ENCODE peak calls at places on chromosomes 13 and 19, in four cellular contexts. One of them, this sample, is unnamed.

GRCh38 chr13:26038931-26039475 is 12.8 kb downstream of the SHISA2 start:
- DNase-seq in Panc1: no peak
- DNase-seq in body of pancreas: no peak
- DNase-seq in retinal pigment epithelial cell: no peak
- DNase-seq in this sample: no peak

GRCh38 chr19:27752530-27753184 is 1460.3 kb downstream of the UQCRFS1 start:
- DNase-seq in body of pancreas: no peak
- DNase-seq in retinal pigment epithelial cell: no peak
- DNase-seq in Panc1: no peak
- DNase-seq in this sample: no peak

GRCh38 chr19:42284066-42284501 is 15.0 kb downstream of the CIC start:
- DNase-seq in body of pancreas: peak
- DNase-seq in retinal pigment epithelial cell: no peak
- DNase-seq in Panc1: no peak
- DNase-seq in this sample: no peak

GRCh38 chr19:19170053-19170945 is at the start of gene MEF2B:
- DNase-seq in body of pancreas: peak
- DNase-seq in Panc1: no peak
- DNase-seq in retinal pigment epithelial cell: peak
- DNase-seq in this sample: no peak

GRCh38 chr19:39098365-39099269 is 14.4 kb downstream of the ACP7 start:
- DNase-seq in body of pancreas: no peak
- DNase-seq in Panc1: no peak
- DNase-seq in retinal pigment epithelial cell: no peak
- DNase-seq in this sample: no peak

GRCh38 chr19:13097331-13098258 is 5.1 kb downstream of the LYL1 start:
- DNase-seq in body of pancreas: no peak
- DNase-seq in Panc1: no peak
- DNase-seq in retinal pigment epithelial cell: no peak
- DNase-seq in this sample: no peak

GRCh38 chr19:18507021-18507726 is 14.7 kb downstream of the ELL start:
- DNase-seq in retinal pigment epithelial cell: no peak
- DNase-seq in body of pancreas: peak
- DNase-seq in Panc1: no peak
- DNase-seq in this sample: no peak

GRCh38 chr13:41196620-41197019 is 2.3 kb upstream of the KBTBD7 start:
- DNase-seq in Panc1: no peak
- DNase-seq in retinal pigment epithelial cell: no peak
- DNase-seq in body of pancreas: no peak
- DNase-seq in this sample: no peak

GRCh38 chr13:98307392-98307743 is 130.3 kb upstream of the RNF113B start:
- DNase-seq in body of pancreas: no peak
- DNase-seq in retinal pigment epithelial cell: no peak
- DNase-seq in Panc1: no peak
- DNase-seq in this sample: no peak

GRCh38 chr19:20077791-20078463 is at the start of gene ZNF90:
- DNase-seq in Panc1: peak
- DNase-seq in body of pancreas: peak
- DNase-seq in retinal pigment epithelial cell: peak
- DNase-seq in this sample: peak

GRCh38 chr13:46607768-46608553 is 55.0 kb downstream of the LRCH1 start:
- DNase-seq in Panc1: no peak
- DNase-seq in retinal pigment epithelial cell: no peak
- DNase-seq in body of pancreas: no peak
- DNase-seq in this sample: no peak

GRCh38 chr13:79966502-79966901 is 374.4 kb downstream of the SPRY2 start:
- DNase-seq in retinal pigment epithelial cell: no peak
- DNase-seq in body of pancreas: no peak
- DNase-seq in Panc1: no peak
- DNase-seq in this sample: no peak

GRCh38 chr13:34462843-34463242 is 479.2 kb upstream of the NBEA start:
- DNase-seq in retinal pigment epithelial cell: peak
- DNase-seq in body of pancreas: no peak
- DNase-seq in Panc1: no peak
- DNase-seq in this sample: no peak

GRCh38 chr13:96632536-96633320 is 361.5 kb downstream of the OXGR1 start:
- DNase-seq in retinal pigment epithelial cell: no peak
- DNase-seq in Panc1: no peak
- DNase-seq in body of pancreas: no peak
- DNase-seq in this sample: no peak

GRCh38 chr19:3699071-3699740 is 1.1 kb downstream of the PIP5K1C start:
- DNase-seq in Panc1: no peak
- DNase-seq in body of pancreas: peak
- DNase-seq in retinal pigment epithelial cell: no peak
- DNase-seq in this sample: no peak

GRCh38 chr19:18932216-18932841 is 8.7 kb downstream of the HOMER3 start:
- DNase-seq in Panc1: peak
- DNase-seq in retinal pigment epithelial cell: no peak
- DNase-seq in body of pancreas: peak
- DNase-seq in this sample: no peak

GRCh38 chr19:898663-899062 is 5.4 kb downstream of the RNU6-9 start:
- DNase-seq in body of pancreas: peak
- DNase-seq in retinal pigment epithelial cell: no peak
- DNase-seq in Panc1: no peak
- DNase-seq in this sample: no peak

GRCh38 chr13:114161644-114162532 is 17.2 kb upstream of the CFAP97D2 start:
- DNase-seq in Panc1: no peak
- DNase-seq in body of pancreas: peak
- DNase-seq in retinal pigment epithelial cell: no peak
- DNase-seq in this sample: no peak

GRCh38 chr19:31406106-31406505 is 56.9 kb upstream of the TSHZ3 start:
- DNase-seq in Panc1: no peak
- DNase-seq in body of pancreas: no peak
- DNase-seq in retinal pigment epithelial cell: no peak
- DNase-seq in this sample: no peak

GRCh38 chr19:58325623-58326022 is 1.2 kb upstream of the ZSCAN22 start:
- DNase-seq in Panc1: no peak
- DNase-seq in retinal pigment epithelial cell: no peak
- DNase-seq in body of pancreas: no peak
- DNase-seq in this sample: no peak
- H3K4me3 ChIP-seq in Panc1: peak
- H3K4me3 ChIP-seq in retinal pigment epithelial cell: peak
- H3K4me3 ChIP-seq in body of pancreas: no peak
- H3K4me3 ChIP-seq in this sample: peak

GRCh38 chr13:49494645-49495044 is 1.1 kb upstream of the PHF11 start:
- DNase-seq in retinal pigment epithelial cell: no peak
- DNase-seq in Panc1: no peak
- DNase-seq in body of pancreas: no peak
- DNase-seq in this sample: no peak
- TF ChIP-seq CTCF in retinal pigment epithelial cell: no peak
- TF ChIP-seq CTCF in Panc1: peak
- TF ChIP-seq CTCF in body of pancreas: no peak
- TF ChIP-seq CTCF in this sample: no peak

GRCh38 chr13:43319617-43320444 is 296.4 kb downstream of the DNAJC15 start:
- DNase-seq in body of pancreas: no peak
- DNase-seq in Panc1: no peak
- DNase-seq in retinal pigment epithelial cell: no peak
- DNase-seq in this sample: no peak

GRCh38 chr13:43316997-43317396 is 293.6 kb downstream of the DNAJC15 start:
- DNase-seq in body of pancreas: no peak
- DNase-seq in Panc1: no peak
- DNase-seq in retinal pigment epithelial cell: no peak
- DNase-seq in this sample: no peak
- H3K4me3 ChIP-seq in body of pancreas: no peak
- H3K4me3 ChIP-seq in Panc1: no peak
- H3K4me3 ChIP-seq in retinal pigment epithelial cell: no peak
- H3K4me3 ChIP-seq in this sample: peak

GRCh38 chr13:107743523-107743922 is 471.8 kb downstream of the LIG4 start:
- DNase-seq in retinal pigment epithelial cell: no peak
- DNase-seq in body of pancreas: no peak
- DNase-seq in Panc1: no peak
- DNase-seq in this sample: no peak

GRCh38 chr13:107743983-107744382 is 471.4 kb downstream of the LIG4 start:
- DNase-seq in body of pancreas: no peak
- DNase-seq in Panc1: no peak
- DNase-seq in retinal pigment epithelial cell: peak
- DNase-seq in this sample: no peak

GRCh38 chr13:107743100-107743499 is 472.2 kb downstream of the LIG4 start:
- DNase-seq in retinal pigment epithelial cell: no peak
- DNase-seq in body of pancreas: no peak
- DNase-seq in Panc1: no peak
- DNase-seq in this sample: no peak

DNA sequence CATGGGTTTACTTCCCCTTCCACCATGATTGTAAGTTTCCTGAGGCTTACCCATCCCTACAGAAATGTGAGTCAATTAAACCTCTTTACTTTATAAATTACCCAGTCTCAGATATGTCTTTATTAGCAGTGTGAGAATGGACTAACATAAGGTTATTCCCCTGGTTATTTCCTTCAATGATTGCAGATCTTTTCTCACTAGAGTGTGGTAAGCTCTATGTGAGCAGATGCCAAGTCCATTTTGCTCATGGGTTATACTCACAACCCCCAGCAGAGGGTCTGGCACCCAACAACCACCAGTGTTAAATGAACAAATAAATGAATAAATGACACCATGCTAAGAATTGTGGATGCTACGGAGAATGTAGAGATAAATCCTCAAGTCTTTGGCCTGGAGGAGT is 472.8 kb downstream of the LIG4 start:
- DNase-seq in retinal pigment epithelial cell: no peak
- DNase-seq in body of pancreas: no peak
- DNase-seq in Panc1: no peak
- DNase-seq in this sample: no peak
- TF ChIP-seq CTCF in retinal pigment epithelial cell: peak
- TF ChIP-seq CTCF in body of pancreas: no peak
- TF ChIP-seq CTCF in Panc1: no peak
- TF ChIP-seq CTCF in this sample: no peak

GRCh38 chr19:8336665-8337064 is 6.4 kb downstream of the KANK3 start:
- DNase-seq in retinal pigment epithelial cell: no peak
- DNase-seq in body of pancreas: no peak
- DNase-seq in Panc1: no peak
- DNase-seq in this sample: no peak

GRCh38 chr19:8336072-8336569 is 6.9 kb downstream of the KANK3 start:
- DNase-seq in Panc1: no peak
- DNase-seq in retinal pigment epithelial cell: no peak
- DNase-seq in body of pancreas: no peak
- DNase-seq in this sample: no peak

GRCh38 chr19:8333771-8334457 is 9.1 kb downstream of the KANK3 start:
- DNase-seq in Panc1: no peak
- DNase-seq in retinal pigment epithelial cell: no peak
- DNase-seq in body of pancreas: no peak
- DNase-seq in this sample: no peak

GRCh38 chr19:8334458-8335342 is 8.4 kb downstream of the KANK3 start:
- DNase-seq in Panc1: no peak
- DNase-seq in body of pancreas: peak
- DNase-seq in retinal pigment epithelial cell: peak
- DNase-seq in this sample: no peak

GRCh38 chr19:8335343-8336071 is 7.6 kb downstream of the KANK3 start:
- DNase-seq in Panc1: no peak
- DNase-seq in body of pancreas: no peak
- DNase-seq in retinal pigment epithelial cell: no peak
- DNase-seq in this sample: no peak
- H3K4me3 ChIP-seq in Panc1: no peak
- H3K4me3 ChIP-seq in body of pancreas: no peak
- H3K4me3 ChIP-seq in retinal pigment epithelial cell: no peak
- H3K4me3 ChIP-seq in this sample: no peak